ENCODE peak calls at places on chromosome 22, in seven cellular contexts. W is stomach; N is CD4-positive, alpha-beta memory T cell; L is Peyer's patch; U is effector memory CD4-positive, alpha-beta T cell; C is lung; Q is MM.1S. P is an unnamed sample.

GRCh38 chr22:29004647-29005371 is 56.8 kb downstream of the C22orf31 start:
- DNase-seq in U (no peak), N (no peak), Q (no peak), C (peak; percentile 43), L (peak; percentile 66), W (peak; percentile 85), P (no peak)

GRCh38 chr22:25970348-25970995 is 198.8 kb upstream of the SEZ6L start:
- DNase-seq in U (no peak), Q (peak; percentile 18), L (no peak), N (no peak), W (no peak), C (no peak), P (no peak)

GRCh38 chr22:35609761-35610160 is 7.4 kb downstream of the MB start:
- DNase-seq in C (no peak), Q (no peak), N (no peak), W (no peak), U (no peak), L (no peak), P (no peak)

GRCh38 chr22:45212992-45213751 is 27.5 kb downstream of the KIAA0930 start:
- DNase-seq in L (peak; percentile 51), Q (no peak), C (no peak), W (no peak), U (no peak), N (no peak), P (no peak)

GRCh38 chr22:42863349-42863911 is 6.4 kb upstream of the ARFGAP3 start:
- DNase-seq in N (no peak), Q (no peak), L (no peak), U (no peak), W (no peak), C (no peak), P (no peak)

GRCh38 chr22:28855355-28856094 is 27.8 kb upstream of the ZNRF3 start:
- DNase-seq in C (peak; percentile 39), U (no peak), N (peak; percentile 60), Q (peak; percentile 73), L (no peak), W (peak; percentile 42), P (peak; percentile 56)

GRCh38 chr22:17578129-17578754 is 14.9 kb downstream of the SLC25A18 start:
- DNase-seq in W (peak; percentile 77), U (no peak), C (peak; percentile 69), N (no peak), L (no peak), Q (no peak), P (no peak)

GRCh38 chr22:45863981-45864751 is 112.8 kb downstream of the WNT7B start:
- DNase-seq in C (peak; percentile 80), Q (peak; percentile 45), U (no peak), N (peak; percentile 53), L (peak; percentile 71), W (peak; percentile 77), P (peak; percentile 58)

GRCh38 chr22:17172172-17172833 is 13.2 kb upstream of the HDHD5 start:
- DNase-seq in Q (no peak), C (peak; percentile 38), U (no peak), L (no peak), N (no peak), W (no peak), P (no peak)

GRCh38 chr22:45469573-45470383 is 32.9 kb upstream of the FBLN1 start:
- DNase-seq in U (no peak), W (no peak), Q (no peak), C (no peak), L (no peak), N (no peak), P (no peak)

GRCh38 chr22:21762712-21763581 is 27.4 kb upstream of the YPEL1 start:
- DNase-seq in N (peak; percentile 39), W (no peak), L (no peak), C (no peak), U (no peak), Q (no peak), P (no peak)

GRCh38 chr22:17269224-17269606 is 50.0 kb upstream of the ADA2 start:
- DNase-seq in W (no peak), U (no peak), L (no peak), Q (no peak), C (no peak), N (no peak), P (no peak)

GRCh38 chr22:39933741-39934140 is 26.5 kb upstream of the TMA7B start:
- DNase-seq in L (no peak), W (no peak), N (no peak), C (no peak), U (no peak), Q (no peak), P (no peak)

GRCh38 chr22:32897400-32897799 is 95.9 kb downstream of the TIMP3 start:
- DNase-seq in C (no peak), W (no peak), U (no peak), N (no peak), Q (no peak), L (no peak), P (no peak)

GRCh38 chr22:27487600-27488450 is 313.7 kb downstream of the MN1 start:
- DNase-seq in C (no peak), Q (no peak), L (no peak), U (no peak), W (no peak), N (no peak), P (no peak)

GRCh38 chr22:26777402-26777801 is 120.0 kb downstream of the MIAT start:
- DNase-seq in N (no peak), Q (no peak), U (no peak), C (no peak), W (no peak), L (no peak), P (no peak)

GRCh38 chr22:40498454-40499186 is 128.2 kb downstream of the SGSM3 start:
- DNase-seq in C (no peak), U (no peak), W (no peak), N (no peak), L (no peak), Q (no peak), P (no peak)

GRCh38 chr22:38572065-38572464 is 2.1 kb upstream of the DMC1 start:
- DNase-seq in N (peak; percentile 36), U (no peak), W (no peak), C (peak; percentile 34), L (no peak), Q (peak; percentile 71), P (peak; percentile 48)

GRCh38 chr22:22894740-22895731 is 7.4 kb downstream of the IGLL5 start:
- DNase-seq in W (no peak), U (no peak), L (no peak), C (no peak), N (no peak), Q (peak; percentile 76), P (no peak)

GRCh38 chr22:44392446-44392921 is 79.7 kb upstream of the SHISAL1 start:
- DNase-seq in C (no peak), U (no peak), W (no peak), Q (no peak), L (peak; percentile 22), N (no peak), P (no peak)

GRCh38 chr22:28243539-28243938 is 324.5 kb upstream of the PITPNB start:
- DNase-seq in N (no peak), C (no peak), L (no peak), W (no peak), U (no peak), Q (no peak), P (no peak)

GRCh38 chr22:44887941-44888366 is 121.9 kb downstream of the PHF21B start:
- DNase-seq in C (no peak), N (no peak), U (no peak), W (no peak), Q (no peak), L (no peak), P (no peak)

GRCh38 chr22:45210577-45211431 is 29.9 kb downstream of the KIAA0930 start:
- DNase-seq in W (no peak), L (peak; percentile 35), N (no peak), U (no peak), C (no peak), Q (no peak), P (no peak)

DNA sequence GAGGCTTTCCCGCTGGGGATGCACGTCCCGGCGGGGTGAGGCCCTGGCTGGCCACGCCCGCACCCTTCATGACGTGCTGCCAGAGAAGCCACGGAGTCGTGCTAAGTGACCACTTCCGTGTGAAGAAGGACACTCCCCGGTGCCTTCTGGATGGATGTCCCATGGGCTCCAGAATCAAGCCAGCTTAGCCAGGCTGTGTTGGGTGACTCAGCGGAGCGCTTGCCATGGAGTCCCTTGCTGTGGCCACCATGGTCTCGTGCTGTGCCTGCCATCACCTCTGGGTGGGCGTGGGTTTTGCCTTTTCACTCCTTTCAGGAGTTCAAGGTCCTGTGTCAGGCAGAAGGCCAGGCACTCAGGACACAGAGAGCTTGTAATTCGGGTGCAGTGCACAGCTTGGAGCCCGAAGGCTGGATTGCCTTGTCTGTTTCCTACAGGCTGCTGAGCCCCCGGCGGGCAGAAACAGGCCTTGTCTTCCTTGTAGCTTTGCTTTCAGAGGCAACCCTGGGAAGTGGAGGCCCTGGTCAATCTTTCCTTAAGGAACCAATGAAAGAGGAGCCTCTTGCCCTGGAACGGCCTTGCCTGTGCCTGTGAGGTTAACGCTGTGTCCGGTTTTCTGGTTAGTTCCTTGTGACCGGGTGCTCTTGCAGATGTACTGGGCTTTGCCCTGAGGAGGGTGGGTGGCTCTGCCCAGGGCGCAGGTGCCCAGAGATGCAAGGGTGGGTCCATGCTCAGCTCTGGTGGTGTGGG is 268.6 kb downstream of the TBC1D22A start:
- DNase-seq in C (no peak), U (no peak), N (no peak), Q (no peak), W (no peak), L (peak; percentile 50), P (no peak)
- H3K36me3 ChIP-seq in C (no peaks in the 10 kb centered on the region), U (peaks cover 5% of the 10 kb centered on the region), N (no peaks in the 10 kb centered on the region), Q (no peaks in the 10 kb centered on the region), W (no peaks in the 10 kb centered on the region), L (peaks cover 6% of the 10 kb centered on the region), P (peaks cover under 1% of the 10 kb centered on the region)

DNA sequence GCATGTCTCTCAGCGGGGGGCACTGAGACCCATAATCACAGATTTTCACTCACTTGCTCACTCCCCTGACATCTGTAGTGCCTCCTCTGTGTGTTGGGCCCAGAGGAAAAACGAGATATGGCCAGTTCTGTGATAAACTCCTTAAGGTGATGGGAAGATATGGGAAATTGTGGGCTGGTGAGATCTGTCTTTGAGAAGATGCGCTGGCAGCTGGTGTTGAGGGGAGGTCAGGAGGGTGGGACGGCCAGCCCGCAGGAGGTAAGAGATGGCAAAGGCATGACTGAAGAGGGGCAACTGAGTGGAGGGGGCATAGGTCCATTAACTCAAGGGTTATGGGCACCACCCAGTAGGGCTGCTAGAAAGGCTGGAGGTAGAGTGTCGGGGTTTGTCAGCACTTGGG is 60.1 kb upstream of the CLTCL1 start:
- DNase-seq in L (no peak), W (no peak), U (no peak), C (no peak), N (no peak), Q (no peak), P (no peak)
- H3K4me1 ChIP-seq in L (no peaks in the 10 kb centered on the region), W (no peaks in the 10 kb centered on the region), U (no peaks in the 10 kb centered on the region), C (no peaks in the 10 kb centered on the region), N (no peaks in the 10 kb centered on the region), Q (no peaks in the 10 kb centered on the region), P (no peaks in the 10 kb centered on the region)

GRCh38 chr22:47793304-47794101 is 1031.1 kb downstream of the TBC1D22A start:
- DNase-seq in N (no peak), Q (no peak), U (no peak), L (no peak), C (peak; percentile 24), W (no peak), P (no peak)
- H3K9me3 ChIP-seq in N (no peaks in the 10 kb centered on the region), Q (no peaks in the 10 kb centered on the region), U (no peaks in the 10 kb centered on the region), L (no peaks in the 10 kb centered on the region), C (peaks cover 7% of the 10 kb centered on the region), W (no peaks in the 10 kb centered on the region), P (no peaks in the 10 kb centered on the region)

DNA sequence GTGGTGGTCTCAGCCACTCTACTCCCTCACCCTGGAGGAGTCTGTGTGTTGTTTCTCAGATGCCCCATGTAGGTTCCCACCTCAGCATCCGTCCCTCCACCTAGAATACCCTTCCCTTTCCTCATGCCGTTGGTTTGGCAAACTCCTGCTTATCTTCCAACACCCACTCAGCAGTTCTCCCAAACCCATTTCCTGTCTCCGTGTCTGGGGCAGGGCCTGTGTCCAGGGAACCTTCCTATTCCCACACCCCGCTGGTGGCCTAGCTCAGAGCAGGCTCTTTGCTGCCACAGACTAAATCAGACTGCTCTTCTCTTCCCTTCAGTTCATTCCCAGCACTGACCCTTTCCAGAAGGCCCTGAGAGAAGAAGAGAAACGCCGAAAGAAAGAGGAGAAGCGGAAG is 7.5 kb upstream of the SREBF2 start:
- DNase-seq in N (no peak), C (no peak), W (no peak), Q (no peak), L (no peak), U (no peak), P (no peak)
- H3K36me3 ChIP-seq in N (peaks cover 3% of the 10 kb centered on the region), C (no peaks in the 10 kb centered on the region), W (peaks cover 9% of the 10 kb centered on the region), Q (no peaks in the 10 kb centered on the region), L (no peaks in the 10 kb centered on the region), U (no peaks in the 10 kb centered on the region), P (peaks cover 10% of the 10 kb centered on the region)

P was measured in CD4-positive, CD25-positive, alpha-beta regulatory T cell.